ENCODE peak calls at places on chromosome 17, in six cellular contexts. One of them, this sample, is unnamed.

GRCh38 chr17:32516450-32516849 is 29.7 kb downstream of the CDK5R1 start:
- DNase-seq in CD4-positive, alpha-beta T cell: no peak
- DNase-seq in cardiac muscle cell: peak; percentile 74
- DNase-seq in mesendoderm: peak; percentile 46
- DNase-seq in foreskin keratinocyte: no peak
- DNase-seq in IMR-90: no peak
- DNase-seq in this sample: no peak

GRCh38 chr17:16496820-16497489 is 5.0 kb upstream of the LRRC75A start:
- DNase-seq in CD4-positive, alpha-beta T cell: no peak
- DNase-seq in cardiac muscle cell: no peak
- DNase-seq in mesendoderm: no peak
- DNase-seq in foreskin keratinocyte: no peak
- DNase-seq in IMR-90: no peak
- DNase-seq in this sample: no peak

GRCh38 chr17:75931062-75931461 is 9.8 kb downstream of the FBF1 start:
- DNase-seq in CD4-positive, alpha-beta T cell: no peak
- DNase-seq in cardiac muscle cell: no peak
- DNase-seq in mesendoderm: peak; percentile 36
- DNase-seq in foreskin keratinocyte: no peak
- DNase-seq in IMR-90: no peak
- DNase-seq in this sample: no peak

GRCh38 chr17:74283371-74283673 is 9.3 kb downstream of the DNAI2 start:
- DNase-seq in CD4-positive, alpha-beta T cell: no peak
- DNase-seq in cardiac muscle cell: no peak
- DNase-seq in mesendoderm: no peak
- DNase-seq in foreskin keratinocyte: no peak
- DNase-seq in IMR-90: no peak
- DNase-seq in this sample: no peak

GRCh38 chr17:17358866-17359265 is 55.7 kb downstream of the NT5M start:
- DNase-seq in CD4-positive, alpha-beta T cell: no peak
- DNase-seq in cardiac muscle cell: no peak
- DNase-seq in mesendoderm: no peak
- DNase-seq in foreskin keratinocyte: no peak
- DNase-seq in IMR-90: no peak
- DNase-seq in this sample: no peak

GRCh38 chr17:44976198-44976597 is 8.1 kb upstream of the C1QL1 start:
- DNase-seq in CD4-positive, alpha-beta T cell: no peak
- DNase-seq in cardiac muscle cell: no peak
- DNase-seq in mesendoderm: no peak
- DNase-seq in foreskin keratinocyte: no peak
- DNase-seq in IMR-90: no peak
- DNase-seq in this sample: no peak

GRCh38 chr17:61511480-61512182 is 59.4 kb downstream of the TBX4 start:
- DNase-seq in CD4-positive, alpha-beta T cell: no peak
- DNase-seq in cardiac muscle cell: no peak
- DNase-seq in mesendoderm: no peak
- DNase-seq in foreskin keratinocyte: no peak
- DNase-seq in IMR-90: no peak
- DNase-seq in this sample: no peak

GRCh38 chr17:31819578-31819977 is 39.5 kb downstream of the COPRS start:
- DNase-seq in CD4-positive, alpha-beta T cell: no peak
- DNase-seq in cardiac muscle cell: no peak
- DNase-seq in mesendoderm: no peak
- DNase-seq in foreskin keratinocyte: no peak
- DNase-seq in IMR-90: no peak
- DNase-seq in this sample: no peak

GRCh38 chr17:35244345-35245195 is 1.7 kb downstream of the SLFN5 start:
- DNase-seq in CD4-positive, alpha-beta T cell: peak; percentile 79
- DNase-seq in cardiac muscle cell: peak; percentile 16
- DNase-seq in mesendoderm: peak; percentile 96
- DNase-seq in foreskin keratinocyte: peak; percentile 91
- DNase-seq in IMR-90: peak; percentile 81
- DNase-seq in this sample: no peak

GRCh38 chr17:57481901-57482300 is 225.6 kb downstream of the MSI2 start:
- DNase-seq in CD4-positive, alpha-beta T cell: no peak
- DNase-seq in cardiac muscle cell: no peak
- DNase-seq in mesendoderm: no peak
- DNase-seq in foreskin keratinocyte: peak; percentile 91
- DNase-seq in IMR-90: peak; percentile 100
- DNase-seq in this sample: no peak
- H3K27ac ChIP-seq in CD4-positive, alpha-beta T cell: no peak overlapping the region
- H3K27ac ChIP-seq in cardiac muscle cell: no peak overlapping the region
- H3K27ac ChIP-seq in mesendoderm: no peak overlapping the region
- H3K27ac ChIP-seq in foreskin keratinocyte: no peak overlapping the region
- H3K27ac ChIP-seq in IMR-90: no peak overlapping the region
- H3K27ac ChIP-seq in this sample: no peak overlapping the region

DNA sequence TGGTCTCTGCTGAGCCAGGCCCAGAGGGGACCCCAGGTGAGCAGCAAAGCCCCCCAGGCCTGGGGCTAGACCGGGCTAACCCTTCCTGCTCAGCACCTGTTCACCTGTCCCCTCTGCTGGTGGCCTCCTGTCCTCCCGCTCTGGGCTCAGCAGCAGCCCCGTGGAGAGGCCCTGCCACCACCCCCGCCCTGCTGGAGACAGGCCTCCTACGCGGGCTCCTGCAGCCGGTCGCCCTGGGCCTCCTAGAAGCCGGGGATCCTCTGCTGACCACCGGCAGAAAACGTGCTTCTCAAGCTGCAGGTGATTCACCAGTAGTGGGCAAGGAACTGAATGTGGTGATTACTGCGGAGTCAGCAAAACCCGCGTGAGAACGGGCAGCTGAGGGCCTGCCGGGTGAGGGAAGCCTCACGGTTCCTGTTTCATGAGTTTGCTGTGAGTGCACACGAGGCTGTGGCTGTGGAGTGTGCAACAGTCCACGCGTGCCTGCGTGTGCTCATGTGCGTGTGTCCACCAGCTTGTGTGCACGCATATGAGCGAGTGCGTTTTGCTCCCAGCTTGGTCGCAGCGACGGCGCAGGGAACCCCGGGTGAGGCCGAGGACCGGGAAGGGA is 792 bp downstream of the SECTM1 start:
- DNase-seq in CD4-positive, alpha-beta T cell: no peak
- DNase-seq in cardiac muscle cell: no peak
- DNase-seq in mesendoderm: no peak
- DNase-seq in foreskin keratinocyte: peak; percentile 37
- DNase-seq in IMR-90: peak; percentile 55
- DNase-seq in this sample: no peak
- H3K27ac ChIP-seq in CD4-positive, alpha-beta T cell: no peak overlapping the region
- H3K27ac ChIP-seq in cardiac muscle cell: no peak overlapping the region
- H3K27ac ChIP-seq in mesendoderm: no peak overlapping the region
- H3K27ac ChIP-seq in foreskin keratinocyte: no peak overlapping the region
- H3K27ac ChIP-seq in IMR-90: no peak overlapping the region
- H3K27ac ChIP-seq in this sample: no peak overlapping the region

GRCh38 chr17:40158438-40158837 is 18.1 kb downstream of the CASC3 start:
- DNase-seq in CD4-positive, alpha-beta T cell: no peak
- DNase-seq in cardiac muscle cell: no peak
- DNase-seq in mesendoderm: no peak
- DNase-seq in foreskin keratinocyte: no peak
- DNase-seq in IMR-90: no peak
- DNase-seq in this sample: no peak
- H3K27ac ChIP-seq in CD4-positive, alpha-beta T cell: no peak overlapping the region
- H3K27ac ChIP-seq in cardiac muscle cell: no peak overlapping the region
- H3K27ac ChIP-seq in mesendoderm: no peak overlapping the region
- H3K27ac ChIP-seq in foreskin keratinocyte: no peak overlapping the region
- H3K27ac ChIP-seq in IMR-90: no peak overlapping the region
- H3K27ac ChIP-seq in this sample: no peak overlapping the region

GRCh38 chr17:7296189-7296861 is 1.9 kb upstream of the YBX2 start:
- DNase-seq in CD4-positive, alpha-beta T cell: peak; percentile 54
- DNase-seq in cardiac muscle cell: peak; percentile 92
- DNase-seq in mesendoderm: peak; percentile 87
- DNase-seq in foreskin keratinocyte: peak; percentile 50
- DNase-seq in IMR-90: peak; percentile 74
- DNase-seq in this sample: peak; percentile 79
- H3K27ac ChIP-seq in CD4-positive, alpha-beta T cell: no peak overlapping the region
- H3K27ac ChIP-seq in cardiac muscle cell: no peak overlapping the region
- H3K27ac ChIP-seq in mesendoderm: no peak overlapping the region
- H3K27ac ChIP-seq in foreskin keratinocyte: no peak overlapping the region
- H3K27ac ChIP-seq in IMR-90: no peak overlapping the region
- H3K27ac ChIP-seq in this sample: no peak overlapping the region

GRCh38 chr17:2402517-2402916 is 1.7 kb upstream of the MNT start:
- DNase-seq in CD4-positive, alpha-beta T cell: no peak
- DNase-seq in cardiac muscle cell: no peak
- DNase-seq in mesendoderm: no peak
- DNase-seq in foreskin keratinocyte: no peak
- DNase-seq in IMR-90: no peak
- DNase-seq in this sample: no peak

GRCh38 chr17:2406903-2407790 is 6.3 kb upstream of the MNT start:
- DNase-seq in CD4-positive, alpha-beta T cell: no peak
- DNase-seq in cardiac muscle cell: no peak
- DNase-seq in mesendoderm: no peak
- DNase-seq in foreskin keratinocyte: peak; percentile 97
- DNase-seq in IMR-90: peak; percentile 92
- DNase-seq in this sample: no peak

GRCh38 chr17:2403044-2403443 is 2.2 kb upstream of the MNT start:
- DNase-seq in CD4-positive, alpha-beta T cell: no peak
- DNase-seq in cardiac muscle cell: no peak
- DNase-seq in mesendoderm: no peak
- DNase-seq in foreskin keratinocyte: no peak
- DNase-seq in IMR-90: no peak
- DNase-seq in this sample: no peak

GRCh38 chr17:2405247-2405926 is 4.5 kb upstream of the MNT start:
- DNase-seq in CD4-positive, alpha-beta T cell: no peak
- DNase-seq in cardiac muscle cell: no peak
- DNase-seq in mesendoderm: no peak
- DNase-seq in foreskin keratinocyte: peak; percentile 97
- DNase-seq in IMR-90: peak; percentile 94
- DNase-seq in this sample: no peak

GRCh38 chr17:2406271-2406902 is 5.5 kb upstream of the MNT start:
- DNase-seq in CD4-positive, alpha-beta T cell: no peak
- DNase-seq in cardiac muscle cell: no peak
- DNase-seq in mesendoderm: no peak
- DNase-seq in foreskin keratinocyte: peak; percentile 89
- DNase-seq in IMR-90: no peak
- DNase-seq in this sample: no peak
- H3K27ac ChIP-seq in CD4-positive, alpha-beta T cell: no peak overlapping the region
- H3K27ac ChIP-seq in cardiac muscle cell: peak overlapping the region; percentile 80
- H3K27ac ChIP-seq in mesendoderm: no peak overlapping the region
- H3K27ac ChIP-seq in foreskin keratinocyte: peak overlapping the region; percentile 98
- H3K27ac ChIP-seq in IMR-90: peak overlapping the region; percentile 80
- H3K27ac ChIP-seq in this sample: no peak overlapping the region

GRCh38 chr17:77125432-77125901 is 15.3 kb upstream of the SEC14L1 start:
- DNase-seq in CD4-positive, alpha-beta T cell: no peak
- DNase-seq in cardiac muscle cell: no peak
- DNase-seq in mesendoderm: no peak
- DNase-seq in foreskin keratinocyte: peak; percentile 100
- DNase-seq in IMR-90: peak; percentile 91
- DNase-seq in this sample: no peak
- H3K27ac ChIP-seq in CD4-positive, alpha-beta T cell: no peak overlapping the region
- H3K27ac ChIP-seq in cardiac muscle cell: no peak overlapping the region
- H3K27ac ChIP-seq in mesendoderm: no peak overlapping the region
- H3K27ac ChIP-seq in foreskin keratinocyte: peak overlapping the region; percentile 13
- H3K27ac ChIP-seq in IMR-90: peak overlapping the region; percentile 49
- H3K27ac ChIP-seq in this sample: peak overlapping the region; percentile 5

DNA sequence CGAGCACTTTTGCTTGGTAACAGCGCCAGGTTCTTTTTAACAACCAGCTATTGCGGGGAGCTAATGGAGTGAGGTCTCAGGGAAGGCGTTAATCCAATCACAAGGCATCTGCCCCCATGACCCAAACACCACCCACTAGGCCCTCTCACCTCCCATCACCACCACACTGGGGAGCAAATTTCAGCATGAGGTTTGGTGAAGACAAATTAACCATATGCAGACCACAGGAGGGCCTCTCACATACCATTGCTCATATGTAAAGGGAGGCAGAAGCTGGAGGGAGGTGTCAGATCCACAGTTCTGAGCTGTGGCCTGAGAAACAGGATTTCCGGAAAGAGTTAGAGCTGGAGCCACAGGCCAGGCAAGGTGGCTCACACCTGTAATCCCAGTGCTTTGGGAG is 834 bp upstream of the ODF4 start:
- DNase-seq in CD4-positive, alpha-beta T cell: no peak
- DNase-seq in cardiac muscle cell: no peak
- DNase-seq in mesendoderm: peak; percentile 87
- DNase-seq in foreskin keratinocyte: no peak
- DNase-seq in IMR-90: no peak
- DNase-seq in this sample: no peak
- H3K27ac ChIP-seq in CD4-positive, alpha-beta T cell: no peak overlapping the region
- H3K27ac ChIP-seq in cardiac muscle cell: no peak overlapping the region
- H3K27ac ChIP-seq in mesendoderm: no peak overlapping the region
- H3K27ac ChIP-seq in foreskin keratinocyte: no peak overlapping the region
- H3K27ac ChIP-seq in IMR-90: no peak overlapping the region
- H3K27ac ChIP-seq in this sample: no peak overlapping the region

DNA sequence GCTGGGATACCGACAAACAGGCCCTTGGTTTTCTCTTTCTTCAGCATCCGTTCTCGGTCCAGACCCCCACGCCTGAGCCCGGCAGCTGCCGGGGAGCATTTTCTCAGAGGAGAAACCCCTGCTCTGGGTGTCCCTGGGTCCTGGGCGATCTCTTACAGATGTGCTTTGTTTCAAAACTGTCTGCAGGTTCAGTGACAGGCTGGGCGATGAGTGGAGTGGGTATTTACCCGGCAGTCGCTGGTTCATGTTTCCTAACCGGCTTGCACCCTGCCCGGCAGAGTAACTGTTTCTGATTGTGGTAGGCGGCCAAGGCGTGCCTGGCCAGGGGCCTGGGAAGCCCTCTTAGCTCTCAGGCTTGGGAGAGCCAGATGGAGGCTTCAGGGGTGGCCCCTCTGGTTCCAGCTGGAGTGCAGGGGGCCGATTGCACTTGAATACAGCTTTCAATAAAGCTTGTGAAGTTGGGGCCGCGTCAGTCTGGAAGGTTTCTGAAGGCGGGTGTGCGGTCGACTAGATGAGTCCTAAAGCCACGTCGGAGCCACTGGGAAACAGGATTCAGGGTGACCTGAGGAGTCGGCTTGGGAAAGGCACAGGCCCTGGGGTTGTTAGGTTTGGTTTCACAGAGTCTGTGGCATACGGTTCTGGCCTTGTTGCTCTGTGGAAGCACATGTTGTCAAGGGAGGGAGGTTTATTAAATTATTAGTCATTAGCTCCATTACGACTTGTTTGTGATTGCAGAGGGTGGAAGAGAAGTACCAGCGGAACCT is 1.4 kb downstream of the BAIAP2 start:
- DNase-seq in CD4-positive, alpha-beta T cell: no peak
- DNase-seq in cardiac muscle cell: no peak
- DNase-seq in mesendoderm: no peak
- DNase-seq in foreskin keratinocyte: no peak
- DNase-seq in IMR-90: no peak
- DNase-seq in this sample: no peak
- H3K27ac ChIP-seq in CD4-positive, alpha-beta T cell: no peak overlapping the region
- H3K27ac ChIP-seq in cardiac muscle cell: no peak overlapping the region
- H3K27ac ChIP-seq in mesendoderm: no peak overlapping the region
- H3K27ac ChIP-seq in foreskin keratinocyte: peak overlapping the region; percentile 85
- H3K27ac ChIP-seq in IMR-90: no peak overlapping the region
- H3K27ac ChIP-seq in this sample: peak overlapping the region; percentile 35

DNA sequence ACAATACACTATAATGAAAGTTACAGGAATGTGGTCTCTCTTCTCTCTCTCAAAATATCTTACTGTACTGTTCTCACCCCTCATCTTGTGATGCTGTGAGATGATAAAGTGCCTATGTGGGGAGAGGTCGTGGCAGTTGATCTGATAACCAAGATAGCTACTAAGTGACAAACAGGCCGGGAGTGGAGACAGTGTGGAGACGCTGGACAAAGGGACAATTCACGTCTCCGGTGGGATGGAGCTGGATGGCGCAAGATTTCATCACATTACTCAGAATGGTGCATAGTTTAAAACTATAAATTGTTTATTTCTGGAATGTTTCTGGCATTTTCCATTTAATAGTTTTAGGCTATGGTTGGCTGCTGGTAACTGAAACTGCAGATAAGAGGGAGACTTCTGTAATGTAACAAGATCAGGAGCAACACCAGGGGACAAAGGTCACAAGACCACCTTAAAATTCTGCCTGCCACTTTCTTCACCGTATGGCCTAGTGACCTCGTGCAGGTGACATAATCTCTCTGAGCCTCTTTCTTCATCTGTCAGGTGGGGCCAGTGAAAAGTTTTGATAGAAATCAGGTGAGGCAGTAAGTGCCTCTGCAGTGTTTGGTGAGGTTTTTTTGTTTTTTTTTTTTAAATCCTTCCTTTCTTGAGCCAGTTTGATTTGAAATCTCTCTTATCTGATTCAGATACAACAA is 54.4 kb upstream of the LGALS9 start:
- DNase-seq in CD4-positive, alpha-beta T cell: no peak
- DNase-seq in cardiac muscle cell: no peak
- DNase-seq in mesendoderm: peak; percentile 75
- DNase-seq in foreskin keratinocyte: no peak
- DNase-seq in IMR-90: peak; percentile 74
- DNase-seq in this sample: no peak
- H3K27ac ChIP-seq in CD4-positive, alpha-beta T cell: no peak overlapping the region
- H3K27ac ChIP-seq in cardiac muscle cell: peak overlapping the region; percentile 74
- H3K27ac ChIP-seq in mesendoderm: peak overlapping the region; percentile 44
- H3K27ac ChIP-seq in foreskin keratinocyte: no peak overlapping the region
- H3K27ac ChIP-seq in IMR-90: peak overlapping the region; percentile 100
- H3K27ac ChIP-seq in this sample: peak overlapping the region; percentile 32